ENCODE peak calls at places on chromosomes 7 and 10, in eight cellular contexts. U, T, M, R, O, C, N and Y are unnamed samples. For H3K9me3, the result is how much of the 10 kb centered on the place peaks cover.

GRCh38 chr10:8049151-8049873 is 5.2 kb upstream of the GATA3 start:
- DNase-seq in U (no peak), T (no peak), M (no peak), R (peak), O (no peak), C (peak), N (no peak), Y (no peak)

GRCh38 chr10:80462277-80462985 is 8.3 kb downstream of the TSPAN14 start:
- DNase-seq in U (no peak), T (no peak), M (no peak), R (no peak), O (no peak), C (no peak), N (no peak), Y (no peak)

GRCh38 chr7:142438235-142438922 is 180.5 kb upstream of the PRSS58 start:
- DNase-seq in U (peak), T (no peak), M (no peak), R (peak), O (no peak), C (peak), N (no peak), Y (no peak)

GRCh38 chr7:138679793-138680192 is 21.4 kb downstream of the SVOPL start:
- DNase-seq in U (no peak), T (no peak), M (no peak), R (peak), O (no peak), C (no peak), N (no peak), Y (no peak)

GRCh38 chr7:30971840-30972563 is 8.2 kb downstream of the GHRHR start:
- DNase-seq in U (no peak), T (no peak), M (no peak), R (peak), O (no peak), C (no peak), N (no peak), Y (no peak)

GRCh38 chr10:37856881-37857286 is 526 bp downstream of the ZNF248 start:
- DNase-seq in U (no peak), T (peak), M (peak), R (peak), O (no peak), C (no peak), N (no peak), Y (no peak)

GRCh38 chr10:34171957-34172527 is 643.1 kb downstream of the PARD3 start:
- DNase-seq in U (no peak), T (no peak), M (no peak), R (no peak), O (no peak), C (no peak), N (no peak), Y (peak)

GRCh38 chr10:127736222-127736914 is 617 bp upstream of the FOXI2 start:
- DNase-seq in U (no peak), T (no peak), M (no peak), R (no peak), O (no peak), C (peak), N (no peak), Y (no peak)

GRCh38 chr10:113301342-113301984 is 251.4 kb upstream of the HABP2 start:
- DNase-seq in U (no peak), T (no peak), M (no peak), R (no peak), O (no peak), C (no peak), N (no peak), Y (no peak)

GRCh38 chr7:44395067-44395466 is 69.7 kb upstream of the CAMK2B start:
- DNase-seq in U (no peak), T (no peak), M (no peak), R (no peak), O (no peak), C (no peak), N (no peak), Y (no peak)

GRCh38 chr10:110850990-110851389 is 20.7 kb upstream of the PDCD4 start:
- DNase-seq in U (no peak), T (no peak), M (no peak), R (no peak), O (no peak), C (no peak), N (no peak), Y (no peak)

GRCh38 chr7:116177009-116177408 is 33.3 kb upstream of the TES start:
- DNase-seq in U (no peak), T (no peak), M (no peak), R (no peak), O (no peak), C (no peak), N (no peak), Y (no peak)

GRCh38 chr7:116999316-116999715 is 46.0 kb downstream of the ST7 start:
- DNase-seq in U (no peak), T (no peak), M (no peak), R (no peak), O (no peak), C (no peak), N (no peak), Y (no peak)

GRCh38 chr7:106457678-106458077 is 172.9 kb upstream of the NAMPT start:
- DNase-seq in U (no peak), T (no peak), M (no peak), R (no peak), O (no peak), C (no peak), N (no peak), Y (no peak)
- H3K9me3 ChIP-seq in U (under half), T (under half), M (under half), R (under half), O (under half), C (under half), N (under half), Y (under half)

GRCh38 chr10:67883710-67884312 is 645 bp upstream of the SIRT1 start:
- DNase-seq in U (no peak), T (no peak), M (no peak), R (no peak), O (no peak), C (no peak), N (peak), Y (peak)

GRCh38 chr10:67884313-67884841 is at the start of gene SIRT1:
- DNase-seq in U (peak), T (peak), M (peak), R (peak), O (peak), C (peak), N (peak), Y (no peak)

DNA sequence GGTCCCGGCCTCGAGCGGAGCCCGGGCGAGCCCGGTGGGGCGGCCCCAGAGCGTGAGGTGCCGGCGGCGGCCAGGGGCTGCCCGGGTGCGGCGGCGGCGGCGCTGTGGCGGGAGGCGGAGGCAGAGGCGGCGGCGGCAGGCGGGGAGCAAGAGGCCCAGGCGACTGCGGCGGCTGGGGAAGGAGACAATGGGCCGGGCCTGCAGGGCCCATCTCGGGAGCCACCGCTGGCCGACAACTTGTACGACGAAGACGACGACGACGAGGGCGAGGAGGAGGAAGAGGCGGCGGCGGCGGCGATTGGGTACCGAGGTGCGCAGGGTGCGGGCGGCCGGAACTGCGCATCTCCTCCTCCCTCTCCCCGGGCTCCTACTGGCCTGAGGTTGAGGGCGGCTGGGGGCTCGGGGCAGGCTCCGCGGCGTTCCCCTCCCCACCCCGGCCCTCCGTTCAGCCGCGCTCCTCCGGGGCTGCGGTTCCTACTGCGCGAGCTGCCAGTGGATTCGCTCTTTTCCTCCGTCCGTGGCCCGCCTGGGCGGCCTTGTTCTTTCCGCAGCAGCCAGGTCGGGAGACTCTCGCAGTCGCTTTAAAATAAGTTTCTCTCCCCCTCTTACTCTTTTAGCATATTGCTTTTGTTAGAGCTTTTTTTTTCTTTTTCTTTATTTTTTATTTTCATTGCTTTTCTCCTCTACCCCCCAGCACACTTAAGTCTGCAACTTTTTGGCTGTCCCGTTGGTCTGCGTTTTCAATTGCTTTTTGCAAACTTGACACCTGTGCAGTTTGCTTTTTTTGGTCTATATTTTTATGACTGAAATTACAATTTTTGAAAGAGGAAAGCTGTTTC is 605 bp downstream of the SIRT1 start:
- DNase-seq in U (peak), T (peak), M (peak), R (peak), O (peak), C (peak), N (peak), Y (no peak)
- TF ChIP-seq POLR2AphosphoS5 in U (peak), T (peak), M (peak), R (peak), O (peak), C (no peak), N (peak), Y (no peak)

GRCh38 chr7:71649812-71650211 is 517.9 kb downstream of the GALNT17 start:
- DNase-seq in U (no peak), T (no peak), M (no peak), R (no peak), O (no peak), C (no peak), N (no peak), Y (no peak)

GRCh38 chr7:71650653-71651337 is 518.9 kb downstream of the GALNT17 start:
- DNase-seq in U (no peak), T (no peak), M (no peak), R (no peak), O (no peak), C (no peak), N (no peak), Y (no peak)

GRCh38 chr7:71645836-71646235 is 513.9 kb downstream of the GALNT17 start:
- DNase-seq in U (no peak), T (no peak), M (no peak), R (no peak), O (no peak), C (no peak), N (no peak), Y (no peak)
- H3K9me3 ChIP-seq in U (under half), T (under half), M (half or more), R (under half), O (under half), C (under half), N (under half), Y (under half)

DNA sequence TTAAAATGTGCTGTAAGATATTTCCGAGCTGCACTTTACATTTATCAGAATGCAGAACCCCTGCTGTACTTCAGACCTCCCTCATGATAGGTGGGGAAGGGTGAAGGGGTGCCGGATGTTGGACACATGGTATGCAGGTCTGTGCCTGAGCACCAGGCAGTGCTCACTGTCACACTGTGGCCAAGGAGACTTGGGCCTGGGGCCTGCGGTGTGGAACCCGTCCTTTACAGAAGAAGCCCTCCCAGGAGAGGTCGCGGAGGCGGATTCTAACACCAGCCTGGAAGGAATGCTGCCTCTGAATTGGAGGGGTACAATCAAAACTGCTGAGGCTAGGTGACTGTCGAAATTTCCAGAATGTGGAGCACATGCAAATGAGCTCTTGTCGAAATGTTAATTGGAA is 34.5 kb downstream of the DNAJB6 start:
- DNase-seq in U (no peak), T (no peak), M (no peak), R (no peak), O (no peak), C (no peak), N (no peak), Y (no peak)
- TF ChIP-seq POLR2AphosphoS5 in U (no peak), T (no peak), M (no peak), R (no peak), O (peak), C (peak), N (no peak), Y (no peak)

GRCh38 chr7:154910125-154910524 is 92.8 kb downstream of the PAXIP1 start:
- DNase-seq in U (no peak), T (no peak), M (peak), R (no peak), O (no peak), C (no peak), N (no peak), Y (no peak)
- H3K9me3 ChIP-seq in U (under half), T (under half), M (under half), R (under half), O (under half), C (under half), N (under half), Y (under half)

DNA sequence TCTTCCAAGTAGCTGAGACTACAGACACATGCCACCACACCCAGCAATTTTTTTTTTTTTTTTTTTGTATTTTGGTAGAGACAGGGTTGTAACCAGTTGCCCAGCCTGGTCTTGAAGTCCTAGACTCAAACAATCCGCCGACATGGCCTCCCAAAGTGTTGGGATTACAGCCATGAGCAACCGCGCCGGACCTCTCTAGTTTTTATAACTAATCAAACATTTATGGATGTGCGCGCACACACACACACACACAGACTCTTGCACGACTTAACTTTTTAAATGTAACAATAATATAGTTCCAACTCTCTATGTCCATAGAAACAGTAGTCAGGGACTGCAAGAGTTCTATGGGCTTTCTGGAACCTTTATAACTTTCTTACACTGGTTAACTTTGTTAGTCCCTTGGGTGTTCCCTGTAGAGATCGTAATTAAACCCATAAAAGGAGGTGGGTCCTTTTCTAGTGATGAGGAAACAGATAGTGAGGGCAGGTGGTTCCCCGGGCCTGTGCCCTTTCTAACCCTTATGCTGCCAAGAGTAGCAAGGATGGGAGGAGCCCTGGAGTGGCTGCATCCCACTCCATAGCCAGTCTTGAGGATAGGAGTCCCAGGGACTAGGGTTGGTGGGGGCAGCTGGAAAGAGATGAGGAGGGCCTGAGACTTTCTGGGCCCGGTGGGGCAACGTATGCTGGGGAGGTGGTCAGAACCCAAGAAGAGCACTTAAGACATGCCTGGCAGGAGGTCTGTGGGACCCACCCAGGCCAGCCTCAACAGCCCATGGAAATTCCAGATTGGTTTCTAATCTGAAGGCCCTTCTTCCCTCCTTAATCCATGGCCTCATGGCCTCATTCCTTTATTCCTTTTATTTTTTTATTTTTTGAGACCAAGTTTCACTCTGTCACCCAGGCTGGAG is 8.6 kb downstream of the MARVELD1 start:
- DNase-seq in U (no peak), T (no peak), M (peak), R (no peak), O (no peak), C (no peak), N (no peak), Y (no peak)
- TF ChIP-seq POLR2AphosphoS5 in U (no peak), T (no peak), M (no peak), R (no peak), O (no peak), C (no peak), N (no peak), Y (no peak)

GRCh38 chr10:120832106-120832505 is 19.1 kb upstream of the WDR11 start:
- DNase-seq in U (no peak), T (no peak), M (no peak), R (no peak), O (no peak), C (no peak), N (no peak), Y (no peak)
- H3K9me3 ChIP-seq in U (under half), T (under half), M (under half), R (under half), O (under half), C (under half), N (under half), Y (under half)

DNA sequence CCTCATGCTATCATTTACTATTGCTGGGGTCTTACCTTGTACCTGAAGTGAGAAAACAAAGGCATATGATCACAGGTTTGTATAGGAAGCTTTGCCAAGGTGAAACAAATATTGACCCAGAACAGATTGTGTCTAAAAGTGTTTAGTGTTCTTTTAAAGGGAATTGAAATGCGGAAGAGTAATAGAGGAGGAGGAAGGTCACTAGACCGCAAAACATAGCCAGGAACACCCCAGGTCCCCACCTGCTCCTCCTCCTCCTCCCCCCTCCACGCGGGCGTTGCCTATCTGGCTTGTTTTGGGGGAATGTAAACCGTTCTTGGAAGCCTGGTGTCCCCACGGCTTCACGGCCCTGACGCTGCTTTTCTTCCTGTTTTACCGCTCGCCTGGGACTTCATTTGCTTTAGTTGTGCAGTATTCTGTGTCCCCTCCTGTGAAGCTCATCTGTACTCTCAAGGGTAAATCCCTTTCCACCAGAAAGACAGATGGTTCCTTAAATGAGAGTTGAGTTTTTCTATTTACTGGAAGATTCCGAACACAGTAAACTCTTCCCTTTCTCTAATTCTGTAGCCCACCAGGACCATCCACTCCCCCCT is 80.9 kb upstream of the PFKP start:
- DNase-seq in U (no peak), T (peak), M (no peak), R (no peak), O (no peak), C (no peak), N (no peak), Y (no peak)
- TF ChIP-seq POLR2AphosphoS5 in U (no peak), T (no peak), M (no peak), R (no peak), O (no peak), C (no peak), N (no peak), Y (no peak)

DNA sequence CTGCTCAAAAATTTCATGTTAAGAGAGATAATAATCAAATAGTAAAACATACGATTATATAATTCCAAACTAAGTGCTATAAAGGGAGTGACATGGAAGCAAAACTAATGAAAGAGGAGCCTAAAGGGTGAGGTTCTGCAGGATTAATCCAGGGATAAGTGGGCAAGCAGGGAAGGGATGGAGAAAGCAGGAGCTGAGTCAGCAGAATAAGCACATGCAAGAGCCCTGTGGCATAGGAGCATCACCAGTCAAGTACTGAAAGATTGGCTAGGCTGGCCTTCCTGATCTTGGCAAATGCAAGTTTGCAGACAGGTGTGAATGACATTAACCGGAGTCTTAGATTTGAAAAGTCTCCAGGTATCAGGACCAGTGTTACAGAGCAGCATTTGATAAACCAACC is 336.5 kb downstream of the ELMO1 start:
- DNase-seq in U (no peak), T (no peak), M (no peak), R (no peak), O (no peak), C (no peak), N (no peak), Y (no peak)
- H3K9me3 ChIP-seq in U (under half), T (under half), M (under half), R (under half), O (under half), C (under half), N (under half), Y (under half)